ENCODE peak calls at places on chromosomes 2 and 18, in four cellular contexts. C is CD8-positive, alpha-beta T cell; E is GM06990; G is AG09309. Y is an unnamed sample.

GRCh38 chr2:236646871-236647270 is 77.2 kb downstream of the ACKR3 start:
- DNase-seq in C (no peak), E (no peak), G (no peak), Y (no peak)

GRCh38 chr2:155715705-155716104 is 616.8 kb downstream of the NR4A2 start:
- DNase-seq in C (no peak), E (no peak), G (no peak), Y (no peak)

GRCh38 chr18:45951021-45951714 is 16.0 kb downstream of the EPG5 start:
- DNase-seq in C (no peak), E (no peak), G (peak), Y (no peak)

GRCh38 chr2:133253793-133254192 is 314.5 kb downstream of the NCKAP5 start:
- DNase-seq in C (no peak), E (no peak), G (no peak), Y (no peak)

GRCh38 chr18:48036191-48036590 is 105.7 kb upstream of the SMAD2 start:
- DNase-seq in C (no peak), E (no peak), G (no peak), Y (no peak)

GRCh38 chr18:36786686-36787085 is 42.1 kb downstream of the TPGS2 start:
- DNase-seq in C (no peak), E (no peak), G (peak), Y (no peak)

GRCh38 chr18:66993492-66993891 is 389.6 kb upstream of the CDH19 start:
- DNase-seq in C (no peak), E (no peak), G (no peak), Y (no peak)

GRCh38 chr2:11376071-11376470 is 31.6 kb upstream of the ROCK2 start:
- DNase-seq in C (no peak), E (no peak), G (no peak), Y (no peak)

GRCh38 chr2:202418511-202418910 is 42.4 kb downstream of the BMPR2 start:
- DNase-seq in C (no peak), E (no peak), G (no peak), Y (no peak)

GRCh38 chr2:51219468-51219867 is 187.5 kb upstream of the NRXN1 start:
- DNase-seq in C (no peak), E (no peak), G (no peak), Y (no peak)

GRCh38 chr18:13597068-13597467 is 129.3 kb downstream of the FAM210A start:
- DNase-seq in C (no peak), E (no peak), G (no peak), Y (no peak)

DNA sequence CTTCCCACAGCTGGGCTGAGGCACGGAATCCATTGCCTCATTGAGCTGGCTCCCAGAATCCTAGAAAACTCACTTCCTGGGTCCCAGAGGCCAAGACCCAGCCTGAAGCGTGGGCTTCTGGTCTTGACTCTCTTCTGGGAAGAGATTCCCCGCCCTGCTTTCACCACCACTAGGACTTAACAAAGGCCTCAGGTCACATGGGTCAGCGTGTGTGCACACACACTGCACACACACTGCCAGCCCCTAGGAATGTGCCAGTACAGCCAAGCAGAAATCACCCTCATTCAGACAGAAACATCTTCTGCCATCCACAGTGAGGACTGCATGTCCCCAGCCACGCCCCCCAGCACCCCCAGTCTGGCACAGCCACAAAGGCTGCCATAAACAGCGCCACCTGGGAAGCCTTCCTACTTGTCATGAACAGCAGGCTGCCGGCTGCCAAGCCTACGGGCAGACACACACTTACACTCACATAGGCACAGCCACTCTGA is 165.7 kb downstream of the TNS1 start:
- DNase-seq in C (no peak), E (no peak), G (peak), Y (no peak)
- TF ChIP-seq CTCF in C (no peak), E (peak), G (peak), Y (no peak)

GRCh38 chr2:135551356-135551755 is 20.1 kb downstream of the R3HDM1 start:
- DNase-seq in C (no peak), E (no peak), G (no peak), Y (no peak)
- TF ChIP-seq CTCF in C (no peak), E (no peak), G (no peak), Y (no peak)

GRCh38 chr2:43345391-43345813 is 119.0 kb upstream of the ZFP36L2 start:
- DNase-seq in C (no peak), E (no peak), G (no peak), Y (no peak)
- TF ChIP-seq CTCF in C (no peak), E (no peak), G (no peak), Y (no peak)

GRCh38 chr2:242088471-242089212 is 219.1 kb downstream of the RTP5 start:
- DNase-seq in C (peak), E (peak), G (peak), Y (peak)

DNA sequence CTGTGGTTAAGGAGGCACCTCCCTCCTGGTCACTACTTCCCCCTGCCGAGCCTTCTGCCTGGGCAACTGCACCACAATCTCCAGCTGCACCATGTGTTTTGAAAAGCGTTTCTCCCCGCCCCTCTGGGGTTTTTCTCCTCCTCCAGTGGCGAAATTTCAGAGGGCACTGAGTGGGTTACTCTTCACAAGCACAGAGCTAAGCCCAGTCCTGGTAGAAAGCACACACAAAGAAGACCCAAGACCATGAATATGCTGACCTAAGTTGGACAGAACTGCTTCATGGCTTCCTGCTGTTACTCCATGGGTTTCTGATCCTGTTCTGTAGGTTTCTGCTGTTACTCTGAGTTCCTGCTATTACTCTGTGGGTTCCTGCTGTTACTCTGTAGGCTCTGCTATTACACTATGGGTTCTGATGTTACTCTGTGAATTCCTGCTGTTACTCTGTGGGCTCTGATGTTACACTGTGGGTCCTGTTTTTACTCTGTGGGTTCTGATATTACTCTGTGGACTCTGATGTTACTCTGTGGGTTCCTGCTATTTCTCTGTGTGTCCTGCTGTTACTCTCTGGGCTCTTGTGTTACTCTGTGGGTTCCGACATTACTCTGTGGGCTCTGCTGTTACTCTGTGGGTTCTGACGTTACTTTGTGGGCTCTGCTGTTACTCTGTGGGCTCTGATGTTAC is 216.6 kb downstream of the RTP5 start:
- DNase-seq in C (no peak), E (peak), G (no peak), Y (no peak)
- TF ChIP-seq CTCF in C (no peak), E (peak), G (no peak), Y (no peak)

GRCh38 chr2:211944572-211944971 is 594.0 kb downstream of the ERBB4 start:
- DNase-seq in C (no peak), E (no peak), G (no peak), Y (no peak)
- TF ChIP-seq CTCF in C (no peak), E (peak), G (no peak), Y (peak)

GRCh38 chr2:193584522-193584938 is 1389.8 kb upstream of the TMEFF2 start:
- DNase-seq in C (no peak), E (no peak), G (no peak), Y (peak)

GRCh38 chr2:193581807-193582206 is 1387.1 kb upstream of the TMEFF2 start:
- DNase-seq in C (no peak), E (no peak), G (no peak), Y (no peak)

GRCh38 chr2:193580176-193580950 is 1385.6 kb upstream of the TMEFF2 start:
- DNase-seq in C (no peak), E (no peak), G (no peak), Y (no peak)

DNA sequence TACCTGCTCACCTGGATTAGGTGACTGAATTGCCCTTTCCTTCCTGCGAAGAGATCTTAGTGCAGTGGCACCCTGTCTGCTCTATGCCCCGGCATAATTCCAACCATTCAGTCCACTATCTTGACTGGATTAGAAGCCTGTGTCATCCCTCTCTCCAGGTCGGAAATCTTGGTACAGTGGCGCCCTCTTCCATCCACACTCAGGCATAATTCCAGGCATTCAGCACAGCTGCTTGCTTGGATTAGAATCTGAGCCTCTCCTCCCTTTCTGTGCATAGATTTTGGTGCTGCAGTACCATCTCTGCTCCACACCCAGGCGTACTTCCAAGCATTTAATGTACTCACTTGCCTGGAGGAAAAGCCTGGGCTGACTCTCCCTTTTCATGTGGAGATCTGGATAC is 1389.3 kb upstream of the TMEFF2 start:
- DNase-seq in C (no peak), E (no peak), G (no peak), Y (no peak)
- TF ChIP-seq CTCF in C (no peak), E (no peak), G (peak), Y (no peak)

GRCh38 chr2:28413896-28414290 is 21.2 kb downstream of the FOSL2 start:
- DNase-seq in C (no peak), E (no peak), G (no peak), Y (no peak)

GRCh38 chr2:28412625-28413151 is 20.0 kb downstream of the FOSL2 start:
- DNase-seq in C (no peak), E (no peak), G (no peak), Y (no peak)

GRCh38 chr2:28414583-28414982 is 21.9 kb downstream of the FOSL2 start:
- DNase-seq in C (no peak), E (no peak), G (no peak), Y (no peak)

GRCh38 chr2:28411956-28412609 is 19.4 kb downstream of the FOSL2 start:
- DNase-seq in C (no peak), E (no peak), G (no peak), Y (no peak)

DNA sequence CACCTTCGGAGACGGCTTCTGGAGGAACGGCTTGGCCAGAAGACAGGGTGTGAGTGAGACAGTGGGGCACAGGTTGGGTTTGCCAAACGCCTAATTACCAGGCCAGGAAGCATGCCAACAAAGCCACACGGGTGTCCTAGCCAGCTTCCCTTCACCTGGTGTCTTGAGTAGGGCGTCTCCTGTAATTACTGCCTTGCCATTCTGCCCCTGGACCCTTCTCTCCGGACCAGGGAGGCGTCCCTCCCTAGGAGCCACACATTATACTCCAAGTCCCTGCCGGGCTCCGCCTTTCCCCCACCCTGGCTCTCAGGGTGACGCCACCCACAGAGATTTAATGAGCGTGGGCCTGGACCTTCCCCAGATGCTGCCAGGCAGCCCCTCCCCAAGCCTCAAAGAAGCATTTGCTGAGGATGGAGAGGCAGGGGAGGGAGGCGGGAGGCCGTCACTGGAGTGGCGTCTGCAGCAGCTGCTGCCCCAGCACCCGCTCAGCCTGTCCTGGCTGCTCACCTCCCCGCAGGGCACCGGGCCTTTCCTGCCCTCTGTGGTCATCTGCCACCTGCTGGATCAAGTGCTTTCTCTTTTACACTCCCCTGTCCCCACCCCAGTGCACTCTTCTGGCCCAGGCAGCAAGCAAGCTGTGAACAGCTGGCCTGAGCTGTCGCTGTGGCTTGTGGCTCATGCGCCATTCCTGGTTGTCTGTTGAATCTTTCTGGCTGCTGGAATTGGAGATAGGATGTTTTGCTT is 20.7 kb downstream of the FOSL2 start:
- DNase-seq in C (no peak), E (no peak), G (no peak), Y (no peak)
- TF ChIP-seq CTCF in C (no peak), E (no peak), G (peak), Y (no peak)

GRCh38 chr2:210230518-210230917 is 5.3 kb upstream of the ACADL start:
- DNase-seq in C (no peak), E (no peak), G (no peak), Y (no peak)

GRCh38 chr2:210227689-210228088 is 2.4 kb upstream of the ACADL start:
- DNase-seq in C (no peak), E (no peak), G (no peak), Y (no peak)

GRCh38 chr2:210228586-210228985 is 3.3 kb upstream of the ACADL start:
- DNase-seq in C (no peak), E (no peak), G (no peak), Y (no peak)

GRCh38 chr2:210230984-210231383 is 5.7 kb upstream of the ACADL start:
- DNase-seq in C (no peak), E (no peak), G (no peak), Y (no peak)

GRCh38 chr2:210233487-210233886 is 8.2 kb upstream of the ACADL start:
- DNase-seq in C (no peak), E (no peak), G (no peak), Y (no peak)
- TF ChIP-seq CTCF in C (no peak), E (no peak), G (no peak), Y (no peak)

GRCh38 chr2:122748552-122749011 is 993.1 kb downstream of the TSN start:
- DNase-seq in C (no peak), E (no peak), G (no peak), Y (no peak)
- TF ChIP-seq CTCF in C (no peak), E (peak), G (no peak), Y (peak)

GRCh38 chr18:38545071-38545470 is 979.5 kb upstream of the CELF4 start:
- DNase-seq in C (no peak), E (no peak), G (no peak), Y (no peak)
- TF ChIP-seq CTCF in C (no peak), E (peak), G (no peak), Y (peak)